ENCODE peak calls at places on chromosomes 5 and 9, in six cellular contexts. W, D, B, L, Q and G are unnamed samples.

GRCh38 chr5:54693936-54694510 is 176.5 kb downstream of the SNX18 start:
- DNase-seq in W (no peak), D (no peak), B (no peak), L (no peak), Q (peak), G (no peak)

GRCh38 chr5:62457071-62457470 is 44.5 kb downstream of the IPO11 start:
- DNase-seq in W (no peak), D (no peak), B (no peak), L (no peak), Q (no peak), G (no peak)

GRCh38 chr5:139295692-139296091 is 2.2 kb downstream of the MATR3 start:
- DNase-seq in W (no peak), D (no peak), B (no peak), L (peak), Q (no peak), G (no peak)

GRCh38 chr5:176864755-176865154 is 34.4 kb downstream of the HK3 start:
- DNase-seq in W (no peak), D (no peak), B (no peak), L (no peak), Q (no peak), G (no peak)

GRCh38 chr9:88702985-88703384 is 168.0 kb downstream of the NXNL2 start:
- DNase-seq in W (no peak), D (no peak), B (no peak), L (no peak), Q (no peak), G (no peak)

GRCh38 chr5:132294728-132295504 is 722 bp downstream of the SLC22A4 start:
- DNase-seq in W (no peak), D (peak), B (peak), L (peak), Q (peak), G (peak)

GRCh38 chr5:148146487-148146886 is 21.9 kb upstream of the SPINK14 start:
- DNase-seq in W (no peak), D (no peak), B (no peak), L (no peak), Q (no peak), G (no peak)

GRCh38 chr5:103021310-103021709 is 98.6 kb downstream of the GIN1 start:
- DNase-seq in W (no peak), D (no peak), B (no peak), L (no peak), Q (no peak), G (no peak)